ENCODE peak calls at places on chromosomes 11 and 22, in ten cellular contexts. H is HFFc6; W is LoVo; N is amniotic stem cell; J is stimulated activated CD8-positive, alpha-beta memory T cell treated with anti-CD3 and anti-CD28 coated beads, Interleukin-2, amount 100 ng/mL, for 1 hour; O is memory B cell; L is activated T-helper 1 cell treated with Interleukin-2 at 50 U/mL for 16 hours; Q is lower leg skin; A is NAMALWA; C is GM23338. P is an unnamed sample.

GRCh38 chr11:92628401-92629292 is 340.8 kb upstream of the MTNR1B start:
- DNase-seq in H (peak; percentile 9), W (no peak), N (no peak), J (no peak), O (no peak), L (no peak), Q (no peak), A (no peak), C (no peak), P (no peak)

GRCh38 chr11:7031346-7031957 is 11.2 kb downstream of the NLRP14 start:
- DNase-seq in H (no peak), W (no peak), N (no peak), J (no peak), O (no peak), L (no peak), Q (no peak), A (no peak), C (no peak), P (no peak)

GRCh38 chr11:119258180-119258579 is 52.0 kb downstream of the CBL start:
- DNase-seq in H (no peak), W (no peak), N (no peak), J (no peak), O (no peak), L (peak; percentile 1), Q (no peak), A (no peak), C (peak; percentile 32), P (no peak)

GRCh38 chr22:31611065-31611760 is 50.8 kb downstream of the PISD start:
- DNase-seq in H (no peak), W (no peak), N (no peak), J (no peak), O (no peak), L (no peak), Q (no peak), A (no peak), C (no peak), P (no peak)

GRCh38 chr22:45358127-45358526 is 48.4 kb downstream of the FAM118A start:
- DNase-seq in H (no peak), W (no peak), N (no peak), J (no peak), O (no peak), L (no peak), Q (no peak), A (no peak), C (no peak), P (no peak)

GRCh38 chr11:123206671-123207421 is 11.8 kb upstream of the CLMP start:
- DNase-seq in H (no peak), W (no peak), N (no peak), J (no peak), O (no peak), L (no peak), Q (no peak), A (no peak), C (peak; percentile 84), P (no peak)

GRCh38 chr22:49769691-49770315 is 57.9 kb downstream of the BRD1 start:
- DNase-seq in H (no peak), W (no peak), N (no peak), J (no peak), O (no peak), L (no peak), Q (no peak), A (no peak), C (no peak), P (no peak)

GRCh38 chr11:2803186-2804057 is 82.2 kb downstream of the CDKN1C start:
- DNase-seq in H (no peak), W (no peak), N (no peak), J (no peak), O (no peak), L (no peak), Q (peak; percentile 77), A (no peak), C (no peak), P (no peak)

GRCh38 chr11:128171496-128171895 is 415.9 kb downstream of the ETS1 start:
- DNase-seq in H (no peak), W (no peak), N (no peak), J (no peak), O (no peak), L (no peak), Q (no peak), A (no peak), C (no peak), P (no peak)

GRCh38 chr22:25567305-25567704 is 2.8 kb downstream of the GRK3 start:
- DNase-seq in H (no peak), W (no peak), N (no peak), J (no peak), O (no peak), L (no peak), Q (no peak), A (no peak), C (no peak), P (no peak)

GRCh38 chr11:11842426-11843008 is 745 bp downstream of the USP47 start:
- DNase-seq in H (peak; percentile 75), W (peak; percentile 63), N (peak; percentile 66), J (peak; percentile 17), O (no peak), L (peak; percentile 24), Q (peak; percentile 92), A (peak; percentile 88), C (peak; percentile 58), P (peak; percentile 57)

GRCh38 chr22:17140826-17141771 is 18.0 kb downstream of the HDHD5 start:
- DNase-seq in H (no peak), W (no peak), N (no peak), J (no peak), O (no peak), L (no peak), Q (peak; percentile 64), A (no peak), C (no peak), P (no peak)

GRCh38 chr11:126924381-126924780 is 76.2 kb downstream of the KIRREL3 start:
- DNase-seq in H (no peak), W (no peak), N (no peak), J (no peak), O (no peak), L (no peak), Q (peak; percentile 60), A (no peak), C (no peak), P (no peak)

GRCh38 chr11:46917109-46918086 is 952 bp downstream of the LRP4 start:
- DNase-seq in H (no peak), W (no peak), N (no peak), J (no peak), O (peak; percentile 32), L (no peak), Q (no peak), A (no peak), C (peak; percentile 52), P (no peak)

GRCh38 chr22:26401726-26402125 is 27.3 kb upstream of the ASPHD2 start:
- DNase-seq in H (no peak), W (no peak), N (no peak), J (no peak), O (no peak), L (no peak), Q (no peak), A (no peak), C (peak; percentile 35), P (no peak)

GRCh38 chr11:120601566-120601965 is 90.0 kb downstream of the GRIK4 start:
- DNase-seq in H (peak; percentile 21), W (no peak), N (no peak), J (no peak), O (no peak), L (no peak), Q (no peak), A (no peak), C (no peak), P (no peak)

GRCh38 chr22:39384750-39385480 is 14.7 kb upstream of the TAB1 start:
- DNase-seq in H (no peak), W (no peak), N (no peak), J (no peak), O (no peak), L (no peak), Q (no peak), A (peak; percentile 20), C (peak; percentile 87), P (no peak)

GRCh38 chr11:124445646-124446139 is at the start of gene OR8B8:
- DNase-seq in H (no peak), W (no peak), N (no peak), J (no peak), O (no peak), L (no peak), Q (no peak), A (no peak), C (no peak), P (no peak)

GRCh38 chr11:96276836-96277235 is 66.2 kb downstream of the MAML2 start:
- DNase-seq in H (no peak), W (no peak), N (no peak), J (no peak), O (no peak), L (no peak), Q (no peak), A (no peak), C (no peak), P (no peak)

GRCh38 chr22:46335201-46336118 is at the start of gene TRMU:
- DNase-seq in H (peak; percentile 78), W (peak; percentile 90), N (peak; percentile 67), J (peak; percentile 48), O (peak; percentile 79), L (peak; percentile 64), Q (peak; percentile 96), A (peak; percentile 83), C (peak; percentile 94), P (peak; percentile 30)

GRCh38 chr11:1323779-1324178 is 14.3 kb upstream of the TOLLIP start:
- DNase-seq in H (no peak), W (no peak), N (no peak), J (no peak), O (no peak), L (no peak), Q (no peak), A (no peak), C (no peak), P (no peak)

GRCh38 chr22:46113910-46114517 is 36.3 kb upstream of the PPARA start:
- DNase-seq in H (no peak), W (no peak), N (no peak), J (no peak), O (no peak), L (no peak), Q (no peak), A (no peak), C (no peak), P (no peak)

GRCh38 chr11:17352925-17353227 is 1.3 kb downstream of the NCR3LG1 start:
- DNase-seq in H (peak; percentile 10), W (peak; percentile 59), N (no peak), J (no peak), O (peak; percentile 28), L (peak; percentile 9), Q (peak; percentile 85), A (no peak), C (peak; percentile 43), P (no peak)

GRCh38 chr22:17172172-17172833 is 13.2 kb upstream of the HDHD5 start:
- DNase-seq in H (no peak), W (no peak), N (no peak), J (no peak), O (no peak), L (no peak), Q (no peak), A (no peak), C (peak; percentile 56), P (no peak)

GRCh38 chr11:32087602-32088001 is 3.3 kb upstream of the RCN1 start:
- DNase-seq in H (peak; percentile 68), W (no peak), N (no peak), J (no peak), O (no peak), L (no peak), Q (no peak), A (no peak), C (no peak), P (no peak)

GRCh38 chr11:66867425-66868040 is 10.7 kb downstream of the LRFN4 start:
- DNase-seq in H (no peak), W (no peak), N (no peak), J (no peak), O (no peak), L (no peak), Q (no peak), A (peak; percentile 46), C (peak; percentile 52), P (no peak)

GRCh38 chr11:62451243-62451626 is 32.4 kb downstream of the SCGB1A1 start:
- DNase-seq in H (no peak), W (no peak), N (no peak), J (no peak), O (no peak), L (no peak), Q (no peak), A (no peak), C (no peak), P (no peak)

GRCh38 chr22:22558071-22558971 is 744 bp downstream of the PRAME start:
- DNase-seq in H (no peak), W (no peak), N (no peak), J (no peak), O (no peak), L (no peak), Q (no peak), A (no peak), C (peak; percentile 57), P (no peak)